ENCODE peak calls at places on chromosomes 16 and 17, in five cellular contexts. X is lower leg skin, W is Peyer's patch, V is adrenal gland, A is right lobe of liver. J is an unnamed sample.

GRCh38 chr17:40177275-40177874 is at the start of gene RAPGEFL1:
- DNase-seq in X (peak), A (peak), W (peak), V (peak), J (no peak)

GRCh38 chr16:77399546-77399945 is 35.3 kb downstream of the ADAMTS18 start:
- DNase-seq in A (no peak), V (no peak), X (no peak), W (no peak), J (no peak)

GRCh38 chr16:54815177-54815576 is 115.5 kb upstream of the IRX5 start:
- DNase-seq in A (no peak), X (no peak), W (no peak), V (no peak), J (no peak)

GRCh38 chr17:39813631-39814030 is 50.5 kb downstream of the IKZF3 start:
- DNase-seq in V (no peak), W (peak), A (no peak), X (no peak), J (no peak)

GRCh38 chr16:89038221-89038721 is 55.4 kb upstream of the ACSF3 start:
- DNase-seq in X (no peak), A (no peak), V (no peak), W (no peak), J (no peak)

GRCh38 chr17:38660097-38661026 is 14.4 kb downstream of the EPOP start:
- DNase-seq in A (no peak), W (no peak), X (no peak), V (no peak), J (no peak)

GRCh38 chr16:68985855-68986254 is 119.6 kb upstream of the HAS3 start:
- DNase-seq in X (no peak), A (no peak), V (peak), W (no peak), J (no peak)

GRCh38 chr17:2009737-2010136 is 15.4 kb downstream of the RTN4RL1 start:
- DNase-seq in X (no peak), W (no peak), V (no peak), A (no peak), J (no peak)

GRCh38 chr17:50359998-50360461 is 13.0 kb downstream of the MRPL27 start:
- DNase-seq in X (no peak), V (peak), W (no peak), A (no peak), J (no peak)

GRCh38 chr17:35804658-35805192 is 4.6 kb upstream of the TAF15 start:
- DNase-seq in X (peak), A (no peak), V (peak), W (no peak), J (peak)

GRCh38 chr16:27795992-27796614 is 246.2 kb downstream of the KATNIP start:
- DNase-seq in A (no peak), X (no peak), W (no peak), V (peak), J (peak)

GRCh38 chr16:82753821-82754220 is 127.1 kb downstream of the CDH13 start:
- DNase-seq in V (no peak), A (no peak), X (no peak), W (no peak), J (no peak)

GRCh38 chr17:37317867-37318266 is 57.9 kb upstream of the C17orf78 start:
- DNase-seq in W (no peak), A (no peak), V (no peak), X (no peak), J (no peak)

GRCh38 chr17:55219939-55220338 is 44.8 kb upstream of the HLF start:
- DNase-seq in A (no peak), W (no peak), V (no peak), X (no peak), J (no peak)

GRCh38 chr17:82632461-82632860 is 15.8 kb downstream of the WDR45B start:
- DNase-seq in A (no peak), V (peak), W (no peak), X (no peak), J (no peak)

GRCh38 chr16:89641719-89642187 is 15.8 kb downstream of the CHMP1A start:
- DNase-seq in A (no peak), W (no peak), X (no peak), V (no peak), J (no peak)

GRCh38 chr16:2973081-2973480 is 3.9 kb downstream of the PAQR4 start:
- DNase-seq in W (no peak), V (peak), X (no peak), A (no peak), J (no peak)

GRCh38 chr16:561957-562938 is 2.1 kb downstream of the PRR35 start:
- DNase-seq in V (no peak), A (no peak), W (no peak), X (no peak), J (no peak)

GRCh38 chr16:55672471-55672870 is 16.7 kb downstream of the SLC6A2 start:
- DNase-seq in V (peak), A (no peak), X (no peak), W (no peak), J (no peak)

GRCh38 chr16:49698416-49698815 is 157.5 kb downstream of the ZNF423 start:
- DNase-seq in V (no peak), A (peak), W (no peak), X (no peak), J (no peak)

GRCh38 chr16:66511615-66512500 is 38.1 kb downstream of the TK2 start:
- DNase-seq in X (no peak), V (peak), W (peak), A (peak), J (peak)

GRCh38 chr16:6749714-6750113 is 582.9 kb upstream of the RBFOX1 start:
- DNase-seq in A (no peak), V (no peak), X (no peak), W (no peak), J (no peak)
- TF ChIP-seq POLR2A in A (no peak), V (no peak), X (no peak), W (no peak), J (no peak)

DNA sequence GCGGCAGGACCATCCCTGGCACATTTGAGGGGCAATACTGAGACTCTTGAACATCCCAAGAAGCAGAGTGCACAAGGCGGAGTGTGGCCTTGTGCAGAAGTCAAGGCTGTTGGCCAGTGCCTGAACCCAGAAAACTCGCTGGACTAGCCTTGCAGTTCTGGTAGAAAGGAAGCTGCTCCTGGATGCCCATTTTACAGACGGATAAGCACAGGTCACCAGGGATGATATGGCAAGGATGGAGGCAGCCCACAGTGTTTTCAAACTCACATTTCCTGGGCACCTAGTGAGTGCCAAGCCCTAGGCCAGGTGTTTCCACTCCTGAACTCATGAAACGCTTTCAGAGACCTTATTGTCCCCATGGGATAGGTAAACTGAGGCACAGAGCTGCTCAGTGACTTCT is 1.7 kb upstream of the MAP2K3 start:
- DNase-seq in A (no peak), X (no peak), V (no peak), W (no peak), J (no peak)
- TF ChIP-seq POLR2A in A (no peak), X (no peak), V (no peak), W (no peak), J (no peak)

GRCh38 chr17:75205037-75205792 is at the start of gene NUP85:
- DNase-seq in A (peak), X (peak), V (peak), W (peak), J (peak)
- TF ChIP-seq POLR2A in A (peak), X (no peak), V (no peak), W (peak), J (peak)

DNA sequence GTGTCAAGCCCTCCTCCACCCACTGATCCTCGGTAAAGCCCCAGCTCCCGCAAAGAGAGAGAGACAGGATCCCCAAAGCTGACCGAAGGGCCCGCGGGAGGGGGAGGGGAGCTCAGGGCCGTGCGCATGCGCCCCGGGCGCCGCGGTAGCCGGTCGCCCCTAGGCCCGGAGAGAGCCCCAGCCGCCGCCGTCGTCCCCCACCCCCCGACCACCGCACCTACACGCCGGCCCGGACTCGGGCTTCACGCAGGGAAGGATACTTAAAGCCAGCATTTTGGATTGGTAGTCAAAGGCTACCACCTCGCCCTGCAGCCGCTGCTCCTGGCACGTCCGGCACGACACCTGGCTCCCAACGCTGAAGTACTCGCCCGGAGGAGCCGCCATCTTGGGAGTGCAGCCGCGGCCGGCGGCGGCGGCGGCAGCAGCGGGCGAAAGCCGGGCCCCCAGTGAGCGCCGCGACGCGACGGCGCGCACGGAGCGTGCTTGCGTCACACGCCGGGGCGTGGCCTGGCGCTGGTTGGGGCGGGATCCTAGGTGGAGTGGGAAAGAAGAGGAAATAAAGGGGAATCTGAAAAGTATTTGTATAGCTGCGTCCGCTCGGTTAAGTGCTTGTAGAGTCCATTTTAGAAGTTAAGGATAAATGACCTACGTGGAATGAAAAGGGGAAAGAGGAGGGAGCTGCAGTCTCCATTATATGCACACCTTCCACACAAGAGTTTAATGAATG is at the start of gene LSM12:
- DNase-seq in A (peak), W (peak), V (peak), X (peak), J (peak)
- TF ChIP-seq POLR2A in A (peak), W (peak), V (peak), X (no peak), J (peak)

GRCh38 chr16:31117384-31118222 is at the start of gene KAT8:
- DNase-seq in X (peak), W (peak), V (peak), A (peak), J (peak)
- TF ChIP-seq POLR2A in X (no peak), W (peak), V (peak), A (peak), J (peak)

GRCh38 chr16:58638148-58639036 is 8.8 kb upstream of the CNOT1 start:
- DNase-seq in A (peak), W (no peak), V (peak), X (peak), J (peak)

GRCh38 chr16:58639836-58640235 is 10.2 kb upstream of the CNOT1 start:
- DNase-seq in W (no peak), X (no peak), V (no peak), A (no peak), J (no peak)

GRCh38 chr16:58636474-58636873 is 6.8 kb upstream of the CNOT1 start:
- DNase-seq in A (no peak), W (no peak), V (no peak), X (no peak), J (no peak)

GRCh38 chr16:58640949-58641348 is 11.3 kb upstream of the CNOT1 start:
- DNase-seq in X (no peak), W (no peak), A (no peak), V (no peak), J (no peak)

GRCh38 chr16:58639230-58639629 is 9.6 kb upstream of the CNOT1 start:
- DNase-seq in X (no peak), A (no peak), V (no peak), W (no peak), J (no peak)
- TF ChIP-seq POLR2A in X (no peak), A (no peak), V (no peak), W (no peak), J (no peak)

GRCh38 chr17:19372004-19372365 is 6.3 kb upstream of the MAPK7 start:
- DNase-seq in A (no peak), X (no peak), V (no peak), W (no peak), J (no peak)
- TF ChIP-seq POLR2A in A (no peak), X (no peak), V (no peak), W (no peak), J (no peak)

GRCh38 chr17:16927641-16928321 is 44.1 kb downstream of the TNFRSF13B start:
- DNase-seq in W (no peak), V (no peak), A (no peak), X (no peak), J (no peak)

GRCh38 chr17:16926591-16927451 is 45.1 kb downstream of the TNFRSF13B start:
- DNase-seq in V (no peak), W (no peak), A (no peak), X (no peak), J (no peak)

GRCh38 chr17:16929757-16930520 is 42.0 kb downstream of the TNFRSF13B start:
- DNase-seq in V (no peak), X (no peak), A (no peak), W (no peak), J (no peak)

GRCh38 chr17:16929281-16929680 is 42.6 kb downstream of the TNFRSF13B start:
- DNase-seq in V (no peak), X (no peak), W (no peak), A (no peak), J (no peak)

GRCh38 chr17:16928406-16929280 is 43.3 kb downstream of the TNFRSF13B start:
- DNase-seq in A (no peak), W (no peak), X (no peak), V (no peak), J (no peak)
- TF ChIP-seq POLR2A in A (no peak), W (no peak), X (no peak), V (no peak), J (no peak)

J was measured in H54.